ENCODE peak calls at places on chromosomes 5 and 9, in nine cellular contexts. A is A549, S is Panc1, T is HCT116, R is HepG2, G is SK-N-SH, Z is GM23338, E is GM12878, C is K562. Y is an unnamed sample.

GRCh38 chr9:72491242-72491641 is 30.2 kb upstream of the TMC1 start:
- DNase-seq in A (no peak), S (no peak), T (no peak), R (no peak), G (no peak), Z (no peak), E (no peak), C (no peak), Y (no peak)

GRCh38 chr5:128637031-128637430 is 99.0 kb upstream of the FBN2 start:
- DNase-seq in A (no peak), S (no peak), T (no peak), R (no peak), G (no peak), Z (no peak), E (no peak), C (no peak), Y (no peak)

GRCh38 chr5:57383093-57383861 is 99.3 kb downstream of the ACTBL2 start:
- DNase-seq in A (peak; percentile 85), S (peak; percentile 82), T (peak; percentile 92), R (peak; percentile 30), G (peak; percentile 69), Z (peak; percentile 5), E (no peak), C (peak; percentile 88), Y (no peak)

GRCh38 chr5:42876375-42876844 is 64.7 kb upstream of the SELENOP start:
- DNase-seq in A (no peak), S (no peak), T (no peak), R (no peak), G (no peak), Z (no peak), E (no peak), C (peak; percentile 75), Y (no peak)

GRCh38 chr5:11797132-11797531 is 107.1 kb downstream of the CTNND2 start:
- DNase-seq in A (no peak), S (no peak), T (no peak), R (no peak), G (peak; percentile 1), Z (peak; percentile 32), E (no peak), C (no peak), Y (no peak)

GRCh38 chr5:171707441-171707790 is 78.2 kb upstream of the SMIM23 start:
- DNase-seq in A (no peak), S (no peak), T (no peak), R (no peak), G (no peak), Z (no peak), E (no peak), C (no peak), Y (no peak)

GRCh38 chr5:144421411-144421810 is 250.7 kb downstream of the KCTD16 start:
- DNase-seq in A (no peak), S (no peak), T (no peak), R (no peak), G (no peak), Z (no peak), E (no peak), C (no peak), Y (no peak)

GRCh38 chr9:93025736-93026135 is 32.8 kb upstream of the SUSD3 start:
- DNase-seq in A (no peak), S (no peak), T (no peak), R (no peak), G (no peak), Z (no peak), E (no peak), C (no peak), Y (no peak)

GRCh38 chr9:104907278-104907951 is 20.5 kb downstream of the ABCA1 start:
- DNase-seq in A (no peak), S (no peak), T (no peak), R (no peak), G (no peak), Z (no peak), E (no peak), C (no peak), Y (no peak)

GRCh38 chr9:126343271-126343700 is 16.7 kb downstream of the MVB12B start:
- DNase-seq in A (no peak), S (no peak), T (no peak), R (peak; percentile 84), G (no peak), Z (no peak), E (no peak), C (no peak), Y (no peak)

GRCh38 chr5:150035139-150035893 is 34.8 kb downstream of the HMGXB3 start:
- DNase-seq in A (no peak), S (no peak), T (no peak), R (no peak), G (no peak), Z (no peak), E (peak; percentile 42), C (no peak), Y (no peak)

GRCh38 chr5:115461506-115462290 is 82.9 kb downstream of the FEM1C start:
- DNase-seq in A (peak; percentile 38), S (no peak), T (peak; percentile 89), R (no peak), G (no peak), Z (no peak), E (no peak), C (no peak), Y (no peak)

GRCh38 chr5:2739360-2740050 is 12.0 kb downstream of the IRX2 start:
- DNase-seq in A (no peak), S (no peak), T (no peak), R (no peak), G (no peak), Z (peak; percentile 52), E (no peak), C (no peak), Y (no peak)

DNA sequence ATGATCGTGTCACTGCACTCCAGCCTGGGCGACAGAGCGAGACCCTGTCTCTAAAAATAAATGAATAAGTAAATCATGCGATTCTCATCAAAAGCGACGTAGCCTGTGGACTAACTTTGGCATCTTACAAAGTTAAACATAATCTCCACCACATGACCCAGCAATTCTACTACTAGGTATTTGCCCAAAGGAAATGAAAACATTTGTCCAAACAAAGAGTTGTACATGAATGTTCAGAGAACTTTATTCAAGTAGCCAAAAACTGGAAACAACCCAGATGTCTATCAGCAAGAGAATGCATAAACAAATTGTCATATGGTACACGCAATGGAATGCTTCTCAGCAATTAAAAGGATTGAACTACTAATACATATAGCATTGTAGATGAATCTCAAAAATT is 82.6 kb downstream of the ADRB2 start:
- DNase-seq in A (no peak), S (no peak), T (no peak), R (no peak), G (no peak), Z (no peak), E (no peak), C (no peak), Y (no peak)
- TF ChIP-seq REST in A (no peak), S (no peak), T (no peak), R (no peak), G (no peak), Z (no peak), E (no peak), C (no peak), Y (no peak)

DNA sequence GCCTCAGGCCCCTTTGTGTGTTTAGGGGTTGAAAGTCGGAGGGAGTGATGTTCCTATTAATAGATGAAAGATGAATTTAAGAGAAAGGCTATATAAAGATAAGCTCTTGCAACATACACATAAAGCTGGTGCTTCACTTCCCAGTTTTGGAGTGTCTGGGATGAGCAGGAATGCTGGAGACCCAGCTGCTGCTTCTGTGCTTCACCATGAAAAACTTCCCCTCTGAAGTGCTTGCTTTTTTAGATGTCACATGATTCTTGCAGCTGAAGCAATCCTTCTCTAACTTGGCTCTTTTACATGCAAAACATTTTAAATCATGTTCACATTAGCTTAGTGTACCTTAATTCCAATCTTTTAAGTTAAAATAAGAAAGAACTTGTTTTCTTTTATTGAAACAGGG is 19.7 kb upstream of the SNCAIP start:
- DNase-seq in A (no peak), S (no peak), T (no peak), R (no peak), G (no peak), Z (no peak), E (no peak), C (no peak), Y (no peak)
- TF ChIP-seq REST in A (no peak), S (no peak), T (no peak), R (no peak), G (no peak), Z (no peak), E (no peak), C (no peak), Y (no peak)

GRCh38 chr5:131610198-131611063 is 24.6 kb downstream of the RAPGEF6 start:
- DNase-seq in A (peak; percentile 18), S (no peak), T (peak; percentile 26), R (peak; percentile 86), G (no peak), Z (peak; percentile 21), E (no peak), C (no peak), Y (no peak)
- TF ChIP-seq REST in A (no peak), S (no peak), T (no peak), R (peak; percentile 57), G (no peak), Z (no peak), E (no peak), C (no peak), Y (no peak)

GRCh38 chr9:20001058-20001457 is 212.2 kb upstream of the SLC24A2 start:
- DNase-seq in A (no peak), S (no peak), T (no peak), R (no peak), G (no peak), Z (peak; percentile 21), E (no peak), C (no peak), Y (no peak)

GRCh38 chr9:19998823-19999455 is 210.1 kb upstream of the SLC24A2 start:
- DNase-seq in A (no peak), S (no peak), T (no peak), R (no peak), G (no peak), Z (no peak), E (peak; percentile 39), C (no peak), Y (no peak)

GRCh38 chr9:19998153-19998552 is 209.3 kb upstream of the SLC24A2 start:
- DNase-seq in A (no peak), S (no peak), T (peak; percentile 12), R (no peak), G (no peak), Z (no peak), E (peak; percentile 19), C (no peak), Y (peak; percentile 1)

GRCh38 chr9:19995619-19996018 is 206.8 kb upstream of the SLC24A2 start:
- DNase-seq in A (no peak), S (no peak), T (no peak), R (no peak), G (no peak), Z (no peak), E (no peak), C (no peak), Y (no peak)

GRCh38 chr9:19999491-20000057 is 210.7 kb upstream of the SLC24A2 start:
- DNase-seq in A (no peak), S (peak; percentile 17), T (peak; percentile 49), R (no peak), G (no peak), Z (no peak), E (peak; percentile 92), C (no peak), Y (no peak)
- TF ChIP-seq REST in A (no peak), S (no peak), T (no peak), R (no peak), G (no peak), Z (no peak), E (no peak), C (no peak), Y (no peak)